ENCODE peak calls at places on chromosomes 12 and 14, in ten cellular contexts. Z, K, M, G, F, B, P, A, S and I are unnamed samples.

GRCh38 chr14:100526632-100527031 is 60.6 kb downstream of the BEGAIN start:
- DNase-seq in S (peak; percentile 46), A (no peak), F (peak; percentile 3), P (no peak), Z (no peak), K (peak; percentile 23), B (no peak), M (no peak), G (no peak), I (no peak)

GRCh38 chr12:93848453-93849120 is 171.4 kb downstream of the CRADD start:
- DNase-seq in K (no peak), S (no peak), P (no peak), A (peak; percentile 42), Z (peak; percentile 21), M (no peak), G (no peak), B (peak; percentile 54), F (no peak), I (no peak)

GRCh38 chr12:116455540-116456306 is 103.5 kb upstream of the MAP1LC3B2 start:
- DNase-seq in G (no peak), M (peak; percentile 87), B (peak; percentile 81), P (peak; percentile 84), A (peak; percentile 81), S (no peak), Z (peak; percentile 79), K (peak; percentile 48), F (peak; percentile 91), I (peak; percentile 53)

GRCh38 chr14:60722163-60722835 is 1.9 kb downstream of the SIX4 start:
- DNase-seq in F (no peak), Z (peak; percentile 7), P (peak; percentile 36), K (peak; percentile 40), A (peak; percentile 21), G (no peak), S (no peak), B (no peak), M (no peak), I (peak; percentile 17)

GRCh38 chr12:22535478-22535877 is 8.9 kb downstream of the C2CD5 start:
- DNase-seq in M (no peak), A (no peak), Z (no peak), K (no peak), G (no peak), S (no peak), P (no peak), F (no peak), B (no peak), I (no peak)

GRCh38 chr12:67772276-67773169 is 124.0 kb downstream of the DYRK2 start:
- DNase-seq in G (no peak), M (no peak), P (no peak), K (no peak), A (peak; percentile 57), Z (no peak), F (no peak), B (no peak), S (no peak), I (no peak)

GRCh38 chr12:66688836-66689439 is 10.1 kb upstream of the GRIP1 start:
- DNase-seq in A (peak; percentile 27), M (no peak), F (no peak), K (peak; percentile 51), B (peak; percentile 50), P (peak; percentile 16), G (no peak), S (no peak), Z (peak; percentile 22), I (no peak)

GRCh38 chr14:85752179-85752578 is 222.2 kb downstream of the FLRT2 start:
- DNase-seq in Z (no peak), M (no peak), K (no peak), S (no peak), G (no peak), F (no peak), P (no peak), A (no peak), B (no peak), I (no peak)

GRCh38 chr12:6340745-6341438 is 984 bp downstream of the TNFRSF1A start:
- DNase-seq in P (no peak), A (peak; percentile 54), M (no peak), S (peak; percentile 59), K (no peak), G (no peak), B (no peak), Z (no peak), F (no peak), I (no peak)

GRCh38 chr12:6343518-6343917 is 1.6 kb upstream of the TNFRSF1A start:
- DNase-seq in Z (no peak), K (no peak), F (no peak), B (no peak), G (no peak), M (no peak), P (no peak), A (no peak), S (no peak), I (no peak)

GRCh38 chr12:6342140-6342889 is 439 bp upstream of the TNFRSF1A start:
- DNase-seq in B (no peak), Z (no peak), P (no peak), G (no peak), S (no peak), A (no peak), F (no peak), K (no peak), M (no peak), I (no peak)

GRCh38 chr12:6338955-6339761 is 2.7 kb downstream of the TNFRSF1A start:
- DNase-seq in B (no peak), A (no peak), S (no peak), K (no peak), Z (no peak), P (no peak), M (no peak), F (no peak), G (no peak), I (no peak)

DNA sequence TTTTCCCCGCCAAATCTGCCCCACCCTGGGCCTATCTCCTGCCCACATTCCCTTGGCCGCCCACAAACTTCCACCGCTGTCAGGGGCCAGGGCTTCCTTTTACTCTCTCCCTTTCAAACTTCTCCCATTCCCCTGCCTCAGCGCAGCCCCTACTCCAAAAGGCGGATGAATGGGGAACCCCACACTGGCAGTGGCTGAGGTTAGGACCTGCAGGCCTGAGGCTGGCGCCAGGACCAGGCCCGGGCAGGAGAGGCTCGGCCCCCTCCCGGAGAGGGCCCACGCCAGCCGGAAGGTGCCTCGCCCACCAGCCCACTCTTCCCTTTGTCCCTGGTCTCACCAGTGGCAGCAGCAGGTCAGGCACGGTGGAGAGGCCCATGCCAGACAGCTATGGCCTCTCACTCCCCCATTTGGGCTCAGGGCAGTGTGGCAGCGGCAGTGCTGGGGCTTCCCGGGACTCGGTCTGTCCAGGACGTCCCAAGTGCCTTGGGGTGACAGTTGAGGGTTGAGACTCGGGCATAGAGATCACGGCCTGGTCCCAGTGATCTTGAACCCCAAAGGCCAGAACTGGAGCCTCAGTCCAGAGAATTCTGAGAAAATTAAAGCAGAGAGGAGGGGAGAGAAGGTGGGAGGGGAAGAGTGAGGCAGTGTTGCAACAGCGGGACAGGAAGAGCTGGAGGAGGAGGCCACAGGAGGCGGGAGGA is at the start of gene TNFRSF1A:
- DNase-seq in B (peak; percentile 85), F (peak; percentile 78), M (peak; percentile 79), S (peak; percentile 87), G (no peak), K (peak; percentile 75), P (peak; percentile 76), Z (peak; percentile 82), A (peak; percentile 82), I (no peak)
- TF ChIP-seq POLR2A in B (peak; percentile 94), F (peak; percentile 74), M (no peak), S (peak; percentile 83), G (no peak), K (no peak), P (peak; percentile 81), Z (peak; percentile 80), A (peak; percentile 61), I (peak; percentile 55)

DNA sequence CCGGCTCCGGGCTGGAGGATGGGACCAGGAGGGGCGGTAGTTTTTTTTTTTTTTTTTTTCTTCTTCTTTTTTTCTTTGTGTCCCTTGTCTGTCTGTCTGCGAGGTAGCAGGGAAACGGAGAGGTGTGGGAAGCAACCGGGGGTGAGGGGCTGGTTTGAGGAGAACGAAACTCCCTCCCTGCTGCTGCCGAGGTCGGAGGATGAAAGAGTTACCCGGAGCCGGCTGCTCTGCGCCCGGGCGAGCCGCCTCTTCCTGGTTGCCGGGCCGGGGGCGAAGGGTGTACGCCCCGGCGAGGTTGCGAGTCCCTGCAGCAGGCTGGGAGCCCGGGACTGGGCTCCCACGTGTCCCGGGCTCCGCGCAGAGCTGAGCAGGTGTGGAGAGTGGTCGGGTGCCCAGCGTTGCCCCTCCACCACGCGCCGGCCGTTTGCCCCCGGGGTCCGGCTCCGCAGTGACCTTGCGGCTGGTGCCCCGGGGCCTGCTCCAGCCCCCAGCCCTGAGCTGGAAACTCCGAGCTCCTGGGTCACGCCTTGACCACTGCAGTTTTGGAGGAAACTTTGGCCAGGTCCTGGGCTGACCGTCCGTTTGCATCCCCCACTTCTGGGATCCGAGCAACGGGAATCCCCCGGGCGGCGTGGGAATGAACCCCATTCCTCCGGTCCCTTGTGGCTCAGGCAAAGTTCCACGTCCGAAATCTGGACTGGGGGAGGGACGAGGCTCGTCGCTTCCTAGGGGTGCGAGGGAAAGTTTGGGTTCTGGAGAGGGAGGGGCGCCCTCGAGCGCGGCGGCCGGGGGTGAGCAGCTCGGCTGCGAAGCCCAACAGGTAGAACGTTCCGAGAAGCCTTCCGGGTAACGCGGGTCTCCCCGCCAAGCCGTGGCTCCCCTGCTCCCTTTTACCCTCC is 1.2 kb downstream of the CHST11 start:
- DNase-seq in K (peak; percentile 41), M (no peak), B (peak; percentile 74), G (no peak), P (peak; percentile 25), Z (peak; percentile 31), S (no peak), F (no peak), A (peak; percentile 33), I (peak; percentile 30)
- TF ChIP-seq POLR2A in K (no peak), M (no peak), B (no peak), G (no peak), P (no peak), Z (no peak), S (no peak), F (no peak), A (no peak), I (no peak)

DNA sequence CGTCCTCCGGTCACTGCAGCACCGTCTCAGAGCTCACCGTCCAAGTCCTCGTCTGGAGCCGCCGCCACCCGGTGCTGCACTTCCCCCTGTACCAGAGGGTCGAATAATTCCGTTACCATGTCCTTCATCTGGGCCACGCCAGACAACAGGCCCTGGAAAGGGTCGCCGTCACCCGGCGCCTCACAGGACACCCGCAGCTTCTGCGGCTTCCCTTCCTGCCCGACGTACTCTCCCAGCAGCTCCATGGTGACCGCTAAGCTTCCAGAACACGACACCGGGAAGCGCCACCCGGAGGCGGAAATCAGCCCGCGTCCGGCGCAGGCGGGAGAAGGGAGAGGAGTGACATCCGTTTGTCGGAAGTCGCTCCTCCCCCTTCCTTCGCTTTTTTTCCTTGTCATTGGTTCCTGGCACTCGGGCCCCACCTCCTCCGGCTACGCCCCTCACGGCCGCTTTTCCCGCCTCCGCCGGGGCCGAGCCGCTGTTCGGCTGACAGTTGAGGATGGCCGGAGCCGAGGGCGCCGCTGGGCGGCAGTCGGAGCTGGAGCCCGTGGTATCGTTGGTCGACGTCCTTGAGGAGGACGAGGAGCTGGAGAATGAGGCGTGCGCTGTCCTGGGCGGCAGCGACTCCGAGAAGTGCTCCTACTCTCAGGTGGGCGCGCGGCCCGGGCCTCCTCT is at the start of the genes GON7 and UBR7:
- DNase-seq in F (peak; percentile 91), A (peak; percentile 96), B (peak; percentile 97), S (peak; percentile 97), Z (peak; percentile 97), P (peak; percentile 92), G (peak; percentile 63), K (peak; percentile 94), M (peak; percentile 95), I (peak; percentile 83)
- TF ChIP-seq POLR2A in F (peak; percentile 75), A (peak; percentile 73), B (peak; percentile 76), S (peak; percentile 85), Z (peak; percentile 84), P (peak; percentile 77), G (peak; percentile 31), K (no peak), M (no peak), I (peak; percentile 52)

DNA sequence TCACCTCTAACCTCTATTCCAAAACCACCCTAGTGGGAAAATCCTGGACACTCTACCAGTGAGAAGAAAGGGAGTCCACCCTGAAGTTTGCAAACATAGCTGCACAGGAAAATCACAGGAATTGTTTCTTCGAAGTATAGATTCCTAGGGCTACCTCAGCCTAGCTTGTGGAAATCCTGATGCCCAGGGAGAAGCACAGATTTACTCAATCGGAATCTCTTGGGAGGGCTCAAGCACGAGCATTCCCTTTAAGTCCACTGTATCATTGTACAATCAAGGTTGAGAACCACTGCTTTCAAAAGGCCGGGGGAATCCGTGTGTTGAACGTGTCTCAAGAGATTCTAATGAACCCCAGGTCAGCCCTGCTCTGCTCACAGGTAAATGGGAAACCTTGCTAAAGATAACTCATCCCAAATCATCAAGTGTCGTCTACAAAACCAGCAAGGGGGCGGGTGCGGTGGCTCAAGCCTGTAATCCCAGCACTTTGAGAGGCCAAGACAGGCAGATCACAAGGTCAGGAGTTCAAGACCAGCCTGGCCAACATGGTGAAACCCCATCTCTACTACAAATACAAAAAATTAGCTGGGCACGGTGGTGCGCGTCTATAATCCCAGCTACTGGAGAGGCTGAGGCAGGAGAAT is 34.1 kb upstream of the PLEKHG6 start:
- DNase-seq in A (no peak), G (no peak), K (no peak), M (no peak), Z (no peak), P (no peak), B (peak; percentile 34), S (no peak), F (no peak), I (no peak)
- TF ChIP-seq POLR2A in A (no peak), G (no peak), K (no peak), M (no peak), Z (no peak), P (no peak), B (no peak), S (no peak), F (no peak), I (no peak)